ENCODE peak calls at places on chromosomes 7 and 10, in seven cellular contexts. U, M, L, X, V, Q and J are unnamed samples.

GRCh38 chr10:132817701-132818211 is 31.8 kb upstream of the NKX6-2 start:
- DNase-seq in L (no peak), U (no peak), X (no peak), Q (no peak), M (no peak), V (no peak), J (no peak)

GRCh38 chr7:110204527-110204926 is 886.4 kb upstream of the LRRN3 start:
- DNase-seq in U (no peak), V (no peak), L (no peak), Q (no peak), X (no peak), M (no peak), J (peak)

GRCh38 chr10:84066202-84066601 is 73.1 kb upstream of the GHITM start:
- DNase-seq in X (no peak), V (no peak), M (no peak), Q (no peak), L (no peak), U (no peak), J (no peak)

GRCh38 chr7:30430777-30431176 is 47.8 kb downstream of the NOD1 start:
- DNase-seq in Q (no peak), V (no peak), U (no peak), L (no peak), M (no peak), X (no peak), J (no peak)

GRCh38 chr10:3295501-3296005 is 123.0 kb upstream of the PITRM1 start:
- DNase-seq in M (no peak), V (no peak), U (no peak), L (no peak), Q (no peak), X (no peak), J (no peak)

GRCh38 chr10:14684363-14684762 is 90.3 kb downstream of the FAM107B start:
- DNase-seq in X (no peak), V (no peak), M (no peak), L (no peak), U (no peak), Q (no peak), J (no peak)

GRCh38 chr7:149882264-149883048 is 8.7 kb downstream of the ATP6V0E2 start:
- DNase-seq in Q (no peak), M (no peak), X (no peak), V (no peak), L (no peak), U (no peak), J (no peak)

GRCh38 chr10:14571866-14572507 is 202.7 kb downstream of the FAM107B start:
- DNase-seq in M (peak), Q (peak), X (no peak), L (peak), V (peak), U (no peak), J (no peak)

GRCh38 chr7:136874393-136875032 is 6.1 kb downstream of the CHRM2 start:
- DNase-seq in X (no peak), V (no peak), M (no peak), L (no peak), U (no peak), Q (no peak), J (peak)

GRCh38 chr7:116249969-116250553 is 39.7 kb downstream of the TES start:
- DNase-seq in X (no peak), M (no peak), Q (no peak), U (no peak), V (no peak), L (no peak), J (no peak)

GRCh38 chr10:71694567-71694968 is 25.0 kb downstream of the C10orf105 start:
- DNase-seq in X (no peak), M (no peak), Q (peak), U (no peak), L (peak), V (no peak), J (no peak)

GRCh38 chr7:123537026-123537642 is 2.7 kb upstream of the IQUB start:
- DNase-seq in L (no peak), U (no peak), Q (no peak), V (no peak), M (no peak), X (no peak), J (peak)

GRCh38 chr10:118626953-118627352 is 31.5 kb upstream of the PRLHR start:
- DNase-seq in L (no peak), V (no peak), Q (no peak), X (no peak), U (no peak), M (no peak), J (no peak)

GRCh38 chr7:73885975-73886798 is 25.2 kb downstream of the TMEM270 start:
- DNase-seq in V (peak), M (no peak), L (no peak), Q (no peak), X (no peak), U (no peak), J (no peak)

GRCh38 chr7:142583424-142583823 is 165.8 kb upstream of the PRSS1 start:
- DNase-seq in M (no peak), X (no peak), V (no peak), Q (no peak), L (peak), U (no peak), J (no peak)

GRCh38 chr10:96452494-96452893 is 61.2 kb downstream of the TLL2 start:
- DNase-seq in Q (no peak), L (no peak), X (no peak), M (no peak), U (no peak), V (no peak), J (no peak)

GRCh38 chr7:128811631-128812430 is 18.4 kb upstream of the FLNC start:
- DNase-seq in V (no peak), U (no peak), L (no peak), M (no peak), Q (no peak), X (no peak), J (no peak)

GRCh38 chr7:75614390-75614789 is 122.3 kb downstream of the SPDYE5 start:
- DNase-seq in V (no peak), M (no peak), L (no peak), X (no peak), Q (no peak), U (no peak), J (no peak)

GRCh38 chr10:69217119-69217754 is 2.9 kb upstream of the HKDC1 start:
- DNase-seq in Q (no peak), L (no peak), M (no peak), U (no peak), X (no peak), V (no peak), J (no peak)

GRCh38 chr10:114384601-114385000 is 19.7 kb downstream of the AFAP1L2 start:
- DNase-seq in Q (no peak), L (no peak), X (no peak), U (no peak), M (no peak), V (no peak), J (no peak)

GRCh38 chr10:70478191-70479160 is at the start of gene PALD1:
- DNase-seq in M (no peak), V (peak), U (no peak), X (no peak), L (peak), Q (peak), J (peak)

GRCh38 chr7:151384776-151385625 is 24.8 kb downstream of the WDR86 start:
- DNase-seq in Q (no peak), X (no peak), U (no peak), V (no peak), M (no peak), L (no peak), J (no peak)

GRCh38 chr7:149854611-149855367 is 16.6 kb downstream of the ZNF862 start:
- DNase-seq in M (no peak), Q (peak), U (no peak), X (no peak), V (peak), L (peak), J (peak)

GRCh38 chr7:159120540-159120919 is 24.1 kb downstream of the VIPR2 start:
- DNase-seq in U (no peak), V (no peak), Q (no peak), M (no peak), X (no peak), L (no peak), J (no peak)

GRCh38 chr7:22444181-22444966 is 55.6 kb downstream of the STEAP1B start:
- DNase-seq in U (no peak), Q (no peak), X (no peak), M (no peak), L (no peak), V (peak), J (no peak)

GRCh38 chr7:42236266-42237161 is 495 bp downstream of the GLI3 start:
- DNase-seq in L (peak), Q (no peak), V (peak), U (no peak), M (no peak), X (no peak), J (peak)